ENCODE peak calls at places on chromosomes 6 and 20, in seven cellular contexts. One of them, this sample, is unnamed.

GRCh38 chr20:13220857-13221297 is at the start of gene ISM1:
- DNase-seq in NAMALWA: no peak
- DNase-seq in fibroblast of the conjunctiva: no peak
- DNase-seq in DMS 273 treated with DMSO at 0.1 percent for 48 hours: no peak
- DNase-seq in LHCN-M2: no peak
- DNase-seq in SW 1271: no peak
- DNase-seq in A549: peak; percentile 33
- DNase-seq in this sample: no peak

GRCh38 chr6:3250278-3250677 is 8.5 kb upstream of the PSMG4 start:
- DNase-seq in NAMALWA: no peak
- DNase-seq in fibroblast of the conjunctiva: no peak
- DNase-seq in DMS 273 treated with DMSO at 0.1 percent for 48 hours: no peak
- DNase-seq in LHCN-M2: no peak
- DNase-seq in SW 1271: no peak
- DNase-seq in A549: no peak
- DNase-seq in this sample: no peak

GRCh38 chr6:168179702-168180382 is 100.8 kb upstream of the FRMD1 start:
- DNase-seq in NAMALWA: no peak
- DNase-seq in fibroblast of the conjunctiva: no peak
- DNase-seq in DMS 273 treated with DMSO at 0.1 percent for 48 hours: no peak
- DNase-seq in LHCN-M2: no peak
- DNase-seq in SW 1271: no peak
- DNase-seq in A549: no peak
- DNase-seq in this sample: no peak

GRCh38 chr6:115982453-115982852 is 78.2 kb downstream of the FRK start:
- DNase-seq in NAMALWA: no peak
- DNase-seq in fibroblast of the conjunctiva: no peak
- DNase-seq in DMS 273 treated with DMSO at 0.1 percent for 48 hours: no peak
- DNase-seq in LHCN-M2: no peak
- DNase-seq in SW 1271: no peak
- DNase-seq in A549: no peak
- DNase-seq in this sample: no peak

GRCh38 chr6:168222261-168222660 is 97.3 kb downstream of the DACT2 start:
- DNase-seq in NAMALWA: no peak
- DNase-seq in fibroblast of the conjunctiva: no peak
- DNase-seq in DMS 273 treated with DMSO at 0.1 percent for 48 hours: no peak
- DNase-seq in LHCN-M2: no peak
- DNase-seq in SW 1271: no peak
- DNase-seq in A549: no peak
- DNase-seq in this sample: no peak

GRCh38 chr6:15508363-15509330 is 154.2 kb downstream of the DTNBP1 start:
- DNase-seq in NAMALWA: no peak
- DNase-seq in fibroblast of the conjunctiva: no peak
- DNase-seq in DMS 273 treated with DMSO at 0.1 percent for 48 hours: no peak
- DNase-seq in LHCN-M2: no peak
- DNase-seq in SW 1271: no peak
- DNase-seq in A549: no peak
- DNase-seq in this sample: no peak

GRCh38 chr6:11702796-11703130 is 75.8 kb downstream of the ADTRP start:
- DNase-seq in NAMALWA: no peak
- DNase-seq in fibroblast of the conjunctiva: no peak
- DNase-seq in DMS 273 treated with DMSO at 0.1 percent for 48 hours: no peak
- DNase-seq in LHCN-M2: no peak
- DNase-seq in SW 1271: no peak
- DNase-seq in A549: no peak
- DNase-seq in this sample: no peak

GRCh38 chr6:87806635-87807034 is 104.6 kb upstream of the AKIRIN2 start:
- DNase-seq in NAMALWA: no peak
- DNase-seq in fibroblast of the conjunctiva: no peak
- DNase-seq in DMS 273 treated with DMSO at 0.1 percent for 48 hours: peak; percentile 37
- DNase-seq in LHCN-M2: peak; percentile 70
- DNase-seq in SW 1271: no peak
- DNase-seq in A549: no peak
- DNase-seq in this sample: no peak

GRCh38 chr6:32108094-32108627 is 977 bp downstream of the TNXB start:
- DNase-seq in NAMALWA: no peak
- DNase-seq in fibroblast of the conjunctiva: peak; percentile 56
- DNase-seq in DMS 273 treated with DMSO at 0.1 percent for 48 hours: no peak
- DNase-seq in LHCN-M2: peak; percentile 53
- DNase-seq in SW 1271: no peak
- DNase-seq in A549: no peak
- DNase-seq in this sample: no peak

GRCh38 chr6:166705070-166705469 is 78.0 kb upstream of the RPS6KA2 start:
- DNase-seq in NAMALWA: no peak
- DNase-seq in fibroblast of the conjunctiva: no peak
- DNase-seq in DMS 273 treated with DMSO at 0.1 percent for 48 hours: no peak
- DNase-seq in LHCN-M2: no peak
- DNase-seq in SW 1271: no peak
- DNase-seq in A549: no peak
- DNase-seq in this sample: no peak

GRCh38 chr20:14344746-14345145 is 7.3 kb upstream of the FLRT3 start:
- DNase-seq in NAMALWA: no peak
- DNase-seq in fibroblast of the conjunctiva: no peak
- DNase-seq in DMS 273 treated with DMSO at 0.1 percent for 48 hours: no peak
- DNase-seq in LHCN-M2: no peak
- DNase-seq in SW 1271: no peak
- DNase-seq in A549: peak; percentile 32
- DNase-seq in this sample: no peak

GRCh38 chr6:47545223-47545622 is 67.6 kb downstream of the CD2AP start:
- DNase-seq in NAMALWA: no peak
- DNase-seq in fibroblast of the conjunctiva: no peak
- DNase-seq in DMS 273 treated with DMSO at 0.1 percent for 48 hours: no peak
- DNase-seq in LHCN-M2: no peak
- DNase-seq in SW 1271: no peak
- DNase-seq in A549: no peak
- DNase-seq in this sample: no peak

GRCh38 chr6:37209461-37210205 is 39.7 kb downstream of the PIM1 start:
- DNase-seq in NAMALWA: no peak
- DNase-seq in fibroblast of the conjunctiva: no peak
- DNase-seq in DMS 273 treated with DMSO at 0.1 percent for 48 hours: no peak
- DNase-seq in LHCN-M2: no peak
- DNase-seq in SW 1271: no peak
- DNase-seq in A549: no peak
- DNase-seq in this sample: no peak

GRCh38 chr6:108798672-108799355 is 49.4 kb upstream of the ARMC2 start:
- DNase-seq in NAMALWA: no peak
- DNase-seq in fibroblast of the conjunctiva: no peak
- DNase-seq in DMS 273 treated with DMSO at 0.1 percent for 48 hours: no peak
- DNase-seq in LHCN-M2: no peak
- DNase-seq in SW 1271: no peak
- DNase-seq in A549: no peak
- DNase-seq in this sample: no peak